ENCODE peak calls at places on chromosomes 6 and 20, in eight cellular contexts. U is naive thymus-derived CD8-positive, alpha-beta T cell; V is activated naive CD8-positive, alpha-beta T cell treated with anti-CD3 and anti-CD28 coated beads, Interleukin-2, amount 50 U/mL, for 24 hours; C is foreskin keratinocyte; I is activated naive CD4-positive, alpha-beta T cell treated with anti-CD3 and anti-CD28 coated beads, Interleukin-2, amount 50 U/mL, for 72 hours; R is right cardiac atrium; J is body of pancreas; D is HepG2. Z is an unnamed sample.

GRCh38 chr6:43639984-43640800 is 4.6 kb downstream of the MAD2L1BP start:
- ATAC-seq in U (no peak), V (no peak), C (no peak), I (no peak), R (no peak), J (no peak), D (no peak), Z (peak)

GRCh38 chr6:168088161-168089106 is 9.4 kb upstream of the FRMD1 start:
- ATAC-seq in U (no peak), V (no peak), C (no peak), I (no peak), R (peak), J (no peak), D (peak), Z (no peak)

GRCh38 chr6:136072691-136073090 is 177.4 kb downstream of the MTFR2 start:
- ATAC-seq in U (no peak), V (no peak), C (no peak), I (no peak), R (peak), J (no peak), D (no peak), Z (no peak)

GRCh38 chr6:35058041-35058675 is 83.0 kb downstream of the TCP11 start:
- ATAC-seq in U (no peak), V (no peak), C (no peak), I (no peak), R (no peak), J (no peak), D (no peak), Z (no peak)

GRCh38 chr6:4023240-4023639 is 55.7 kb downstream of the FAM217A start:
- ATAC-seq in U (no peak), V (no peak), C (no peak), I (no peak), R (no peak), J (no peak), D (no peak), Z (no peak)

GRCh38 chr20:4022386-4023350 is 7.3 kb upstream of the RNF24 start:
- ATAC-seq in U (no peak), V (no peak), C (no peak), I (no peak), R (peak), J (no peak), D (no peak), Z (no peak)

GRCh38 chr6:167394330-167394729 is 69.4 kb downstream of the TTLL2 start:
- ATAC-seq in U (no peak), V (no peak), C (no peak), I (no peak), R (no peak), J (no peak), D (no peak), Z (no peak)

GRCh38 chr6:390914-391558 is 516 bp upstream of the IRF4 start:
- ATAC-seq in U (peak), V (peak), C (no peak), I (peak), R (no peak), J (no peak), D (no peak), Z (no peak)

GRCh38 chr6:68196645-68197044 is 438.4 kb upstream of the ADGRB3 start:
- ATAC-seq in U (no peak), V (no peak), C (no peak), I (no peak), R (no peak), J (no peak), D (peak), Z (no peak)

GRCh38 chr6:114342826-114343781 is at the start of gene HS3ST5:
- ATAC-seq in U (no peak), V (peak), C (peak), I (peak), R (peak), J (peak), D (peak), Z (peak)

GRCh38 chr6:22442826-22443225 is 126.5 kb upstream of the HDGFL1 start:
- ATAC-seq in U (no peak), V (no peak), C (peak), I (no peak), R (peak), J (no peak), D (no peak), Z (peak)

GRCh38 chr6:9308284-9308683 is 872.9 kb upstream of the SLC35B3 start:
- ATAC-seq in U (no peak), V (no peak), C (peak), I (no peak), R (no peak), J (no peak), D (no peak), Z (no peak)

GRCh38 chr20:46255440-46256104 is 52.7 kb downstream of the CDH22 start:
- ATAC-seq in U (no peak), V (no peak), C (peak), I (no peak), R (peak), J (peak), D (peak), Z (peak)

Z was measured in esophagus mucosa.